ENCODE peak calls at places on chromosomes 5 and 9, in ten cellular contexts. W is lower leg skin, R is spleen, D is A549, Z is heart left ventricle, A is GM12878, I is body of pancreas, F is IMR-90, E is NB4, N is stomach. K is an unnamed sample.

GRCh38 chr5:124906339-124907097 is 160.1 kb upstream of the ZNF608 start:
- DNase-seq in W (peak), R (no peak), D (no peak), Z (peak), A (no peak), I (peak), F (peak), E (peak), N (peak), K (no peak)

GRCh38 chr5:160556886-160557285 is 135.2 kb downstream of the PTTG1 start:
- DNase-seq in W (no peak), R (no peak), D (no peak), Z (no peak), A (no peak), I (no peak), F (peak), E (no peak), N (no peak), K (no peak)

GRCh38 chr5:167770461-167770860 is 521.0 kb upstream of the WWC1 start:
- DNase-seq in W (no peak), R (no peak), D (no peak), Z (no peak), A (no peak), I (no peak), F (peak), E (no peak), N (no peak), K (no peak)

GRCh38 chr5:115944501-115944900 is 17.8 kb upstream of the LVRN start:
- DNase-seq in W (no peak), R (no peak), D (no peak), Z (no peak), A (no peak), I (no peak), F (no peak), E (no peak), N (no peak), K (no peak)

GRCh38 chr5:179827684-179828083 is 7.0 kb downstream of the SQSTM1 start:
- DNase-seq in W (peak), R (peak), D (peak), Z (no peak), A (no peak), I (peak), F (peak), E (peak), N (no peak), K (no peak)

GRCh38 chr9:109708507-109708945 is 71.5 kb upstream of the PALM2AKAP2 start:
- DNase-seq in W (no peak), R (no peak), D (no peak), Z (peak), A (no peak), I (no peak), F (peak), E (no peak), N (no peak), K (no peak)

GRCh38 chr9:115715656-115716055 is 437.9 kb upstream of the PAPPA start:
- DNase-seq in W (no peak), R (no peak), D (no peak), Z (no peak), A (no peak), I (no peak), F (no peak), E (no peak), N (no peak), K (no peak)

GRCh38 chr9:101114317-101114716 is 85.8 kb downstream of the PLPPR1 start:
- DNase-seq in W (no peak), R (no peak), D (no peak), Z (no peak), A (no peak), I (no peak), F (no peak), E (no peak), N (no peak), K (no peak)

GRCh38 chr5:107248065-107248695 is 422.6 kb downstream of the EFNA5 start:
- DNase-seq in W (peak), R (no peak), D (peak), Z (peak), A (peak), I (peak), F (peak), E (peak), N (peak), K (peak)

GRCh38 chr9:90099262-90099982 is 494.6 kb downstream of the GADD45G start:
- DNase-seq in W (no peak), R (no peak), D (no peak), Z (no peak), A (no peak), I (no peak), F (peak), E (peak), N (no peak), K (peak)

GRCh38 chr9:121839726-121840500 is 188.5 kb downstream of the DAB2IP start:
- DNase-seq in W (no peak), R (peak), D (no peak), Z (no peak), A (peak), I (no peak), F (no peak), E (no peak), N (no peak), K (no peak)

GRCh38 chr5:68266457-68266856 is 50.9 kb downstream of the PIK3R1 start:
- DNase-seq in W (no peak), R (no peak), D (no peak), Z (no peak), A (no peak), I (no peak), F (no peak), E (peak), N (no peak), K (no peak)

GRCh38 chr5:172064358-172064757 is 57.9 kb upstream of the FBXW11 start:
- DNase-seq in W (no peak), R (no peak), D (no peak), Z (no peak), A (no peak), I (no peak), F (no peak), E (no peak), N (no peak), K (no peak)

GRCh38 chr5:73284196-73284795 is 111.3 kb downstream of the TMEM174 start:
- DNase-seq in W (no peak), R (no peak), D (no peak), Z (no peak), A (no peak), I (no peak), F (no peak), E (no peak), N (no peak), K (no peak)

GRCh38 chr9:129938291-129938979 is 103.2 kb downstream of the USP20 start:
- DNase-seq in W (no peak), R (no peak), D (no peak), Z (no peak), A (no peak), I (no peak), F (peak), E (no peak), N (no peak), K (peak)

GRCh38 chr5:67998709-67999251 is 216.8 kb upstream of the PIK3R1 start:
- DNase-seq in W (peak), R (peak), D (no peak), Z (peak), A (no peak), I (peak), F (peak), E (no peak), N (no peak), K (no peak)

GRCh38 chr9:100573655-100574260 is 4.1 kb upstream of the CAVIN4 start:
- DNase-seq in W (no peak), R (no peak), D (no peak), Z (no peak), A (no peak), I (no peak), F (peak), E (no peak), N (no peak), K (no peak)

GRCh38 chr9:75148551-75148950 is 60.2 kb downstream of the OSTF1 start:
- DNase-seq in W (no peak), R (no peak), D (no peak), Z (no peak), A (no peak), I (no peak), F (peak), E (peak), N (no peak), K (no peak)

GRCh38 chr5:34496258-34496657 is 159.9 kb upstream of the RAI14 start:
- DNase-seq in W (no peak), R (no peak), D (no peak), Z (no peak), A (no peak), I (no peak), F (no peak), E (no peak), N (no peak), K (no peak)

GRCh38 chr9:76576344-76576743 is 117.4 kb downstream of the GCNT1 start:
- DNase-seq in W (peak), R (no peak), D (no peak), Z (peak), A (peak), I (no peak), F (peak), E (peak), N (no peak), K (peak)

GRCh38 chr5:43400082-43400481 is 12.1 kb downstream of the CCL28 start:
- DNase-seq in W (no peak), R (no peak), D (no peak), Z (no peak), A (no peak), I (no peak), F (peak), E (no peak), N (no peak), K (no peak)

GRCh38 chr9:120383611-120383998 is 196.4 kb downstream of the CDK5RAP2 start:
- DNase-seq in W (no peak), R (no peak), D (no peak), Z (no peak), A (no peak), I (no peak), F (no peak), E (no peak), N (no peak), K (no peak)

GRCh38 chr9:94922098-94922607 is 195.7 kb downstream of the AOPEP start:
- DNase-seq in W (peak), R (no peak), D (no peak), Z (no peak), A (no peak), I (peak), F (peak), E (peak), N (no peak), K (no peak)

GRCh38 chr5:1594336-1595106 is 70.8 kb upstream of the LPCAT1 start:
- DNase-seq in W (peak), R (peak), D (peak), Z (peak), A (peak), I (peak), F (no peak), E (no peak), N (peak), K (peak)

GRCh38 chr9:13491493-13492424 is 212.3 kb upstream of the MPDZ start:
- DNase-seq in W (no peak), R (no peak), D (no peak), Z (no peak), A (no peak), I (peak), F (no peak), E (no peak), N (no peak), K (no peak)

GRCh38 chr9:120563044-120563443 is 16.9 kb downstream of the CDK5RAP2 start:
- DNase-seq in W (no peak), R (no peak), D (no peak), Z (no peak), A (no peak), I (no peak), F (no peak), E (no peak), N (peak), K (peak)

GRCh38 chr5:91283899-91284298 is 99.2 kb downstream of the ARRDC3 start:
- DNase-seq in W (no peak), R (no peak), D (no peak), Z (no peak), A (no peak), I (no peak), F (peak), E (no peak), N (no peak), K (peak)

GRCh38 chr5:154470949-154471870 is 6.8 kb downstream of the HAND1 start:
- DNase-seq in W (no peak), R (no peak), D (no peak), Z (no peak), A (no peak), I (no peak), F (no peak), E (no peak), N (no peak), K (no peak)

GRCh38 chr5:126014691-126015090 is 408.5 kb upstream of the GRAMD2B start:
- DNase-seq in W (no peak), R (no peak), D (no peak), Z (no peak), A (no peak), I (no peak), F (no peak), E (no peak), N (no peak), K (no peak)

GRCh38 chr5:145818604-145819003 is 16.5 kb downstream of the PRELID2 start:
- DNase-seq in W (no peak), R (no peak), D (no peak), Z (no peak), A (no peak), I (no peak), F (no peak), E (no peak), N (no peak), K (no peak)

GRCh38 chr9:107973451-107973850 is 483.9 kb upstream of the KLF4 start:
- DNase-seq in W (no peak), R (no peak), D (no peak), Z (no peak), A (no peak), I (no peak), F (no peak), E (no peak), N (no peak), K (no peak)

GRCh38 chr5:154850255-154851062 is at the start of gene FAXDC2:
- DNase-seq in W (peak), R (no peak), D (no peak), Z (peak), A (no peak), I (peak), F (peak), E (no peak), N (peak), K (peak)

GRCh38 chr9:98750396-98751060 is 41.8 kb upstream of the GABBR2 start:
- DNase-seq in W (no peak), R (no peak), D (no peak), Z (no peak), A (no peak), I (no peak), F (no peak), E (peak), N (no peak), K (no peak)

GRCh38 chr9:131840220-131840619 is 100.3 kb upstream of the RAPGEF1 start:
- DNase-seq in W (no peak), R (no peak), D (no peak), Z (no peak), A (no peak), I (no peak), F (no peak), E (peak), N (no peak), K (no peak)

GRCh38 chr5:158484968-158485367 is 614.7 kb downstream of the EBF1 start:
- DNase-seq in W (no peak), R (no peak), D (no peak), Z (peak), A (no peak), I (peak), F (no peak), E (no peak), N (no peak), K (peak)

GRCh38 chr5:139131062-139131856 is 66.9 kb downstream of the SIL1 start:
- DNase-seq in W (no peak), R (no peak), D (no peak), Z (peak), A (no peak), I (peak), F (peak), E (no peak), N (peak), K (no peak)

GRCh38 chr9:90100014-90100413 is 495.2 kb downstream of the GADD45G start:
- DNase-seq in W (no peak), R (no peak), D (no peak), Z (no peak), A (no peak), I (no peak), F (no peak), E (no peak), N (no peak), K (no peak)

GRCh38 chr5:67619235-67619634 is 422.6 kb upstream of the CD180 start:
- DNase-seq in W (no peak), R (no peak), D (no peak), Z (no peak), A (no peak), I (no peak), F (no peak), E (no peak), N (no peak), K (peak)

GRCh38 chr5:174348582-174348981 is 303.1 kb downstream of the NSG2 start:
- DNase-seq in W (no peak), R (no peak), D (no peak), Z (peak), A (no peak), I (no peak), F (peak), E (no peak), N (no peak), K (no peak)

GRCh38 chr9:21993893-21994525 is at the start of gene CDKN2A:
- DNase-seq in W (no peak), R (peak), D (no peak), Z (peak), A (no peak), I (no peak), F (peak), E (no peak), N (peak), K (peak)

GRCh38 chr9:21995652-21996275 is 1.2 kb downstream of the CDKN2B-AS1 start:
- DNase-seq in W (peak), R (peak), D (no peak), Z (peak), A (no peak), I (no peak), F (peak), E (no peak), N (peak), K (peak)

GRCh38 chr9:21996438-21996837 is 1.8 kb downstream of the CDKN2B-AS1 start:
- DNase-seq in W (no peak), R (no peak), D (no peak), Z (no peak), A (no peak), I (no peak), F (no peak), E (no peak), N (no peak), K (peak)

GRCh38 chr9:21994526-21994995 is at the start of gene CDKN2B-AS1:
- DNase-seq in W (no peak), R (peak), D (no peak), Z (peak), A (no peak), I (no peak), F (peak), E (no peak), N (peak), K (peak)

DNA sequence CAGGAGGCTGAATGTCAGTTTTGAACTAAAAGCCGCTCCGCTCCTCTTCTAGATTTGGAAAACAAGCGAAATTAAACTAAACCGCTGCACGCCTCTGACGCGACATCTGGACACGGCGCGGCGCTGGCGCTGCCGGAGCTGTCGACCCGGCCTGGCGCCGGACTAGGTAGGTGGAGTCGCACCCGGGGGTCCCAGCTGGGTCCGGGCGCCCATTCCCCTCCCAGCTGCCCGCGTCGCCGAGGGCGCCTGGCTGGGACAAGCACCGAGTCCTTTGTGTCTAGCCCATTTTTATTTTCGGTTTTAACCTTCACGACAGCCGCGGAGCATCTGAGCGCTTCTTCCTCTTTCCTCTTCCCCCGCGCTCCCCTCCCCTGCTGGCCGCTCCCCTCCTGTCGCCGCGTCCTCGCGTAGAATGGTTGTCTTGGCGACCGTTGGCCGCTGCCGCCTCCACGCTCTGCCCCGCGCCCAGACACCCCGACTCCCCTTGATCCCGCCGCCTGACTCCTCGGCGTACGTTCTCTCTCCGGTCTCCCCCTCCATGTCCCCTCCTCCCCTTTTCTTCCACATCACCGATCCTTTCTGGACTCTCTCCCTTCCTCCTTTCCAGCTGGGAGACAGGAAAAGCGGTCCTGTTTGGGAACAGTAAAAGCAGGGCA is 533 bp downstream of the CDKN2B-AS1 start:
- DNase-seq in W (peak), R (peak), D (no peak), Z (peak), A (peak), I (peak), F (peak), E (no peak), N (peak), K (peak)
- TF ChIP-seq POLR2A in W (no peak), R (no peak), D (no peak), Z (no peak), A (peak), I (no peak), F (no peak), E (no peak), N (no peak), K (peak)

GRCh38 chr5:110738812-110739651 is at the start of gene SLC25A46:
- DNase-seq in W (peak), R (peak), D (peak), Z (peak), A (peak), I (peak), F (peak), E (peak), N (peak), K (peak)
- TF ChIP-seq POLR2A in W (no peak), R (peak), D (peak), Z (peak), A (peak), I (no peak), F (peak), E (peak), N (no peak), K (peak)

DNA sequence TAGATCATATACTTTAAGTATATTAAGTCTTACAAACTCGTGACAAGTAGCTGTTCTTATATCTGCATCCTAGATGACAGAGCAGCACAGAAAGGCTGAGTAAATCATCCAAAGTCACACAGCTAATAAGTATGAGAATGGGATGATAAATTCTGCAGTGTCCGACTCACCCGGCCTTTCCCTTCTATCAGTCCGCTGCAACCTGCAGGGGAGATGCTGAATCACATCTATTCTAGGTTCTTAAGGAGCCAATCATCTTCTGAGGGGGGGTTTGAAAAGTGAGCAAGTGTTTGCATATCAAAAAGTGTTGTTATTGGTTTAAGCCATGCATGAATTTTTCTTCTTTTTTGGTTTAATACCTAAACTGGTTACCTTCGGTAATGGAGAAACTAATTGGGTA is 38.9 kb downstream of the ADAMTS16 start:
- DNase-seq in W (no peak), R (no peak), D (peak), Z (no peak), A (no peak), I (no peak), F (no peak), E (no peak), N (no peak), K (no peak)
- TF ChIP-seq POLR2A in W (no peak), R (no peak), D (no peak), Z (no peak), A (no peak), I (no peak), F (no peak), E (no peak), N (no peak), K (no peak)

GRCh38 chr5:150700298-150700599 is 613 bp downstream of the RBM22 start:
- DNase-seq in W (no peak), R (no peak), D (no peak), Z (no peak), A (no peak), I (no peak), F (no peak), E (no peak), N (no peak), K (no peak)

GRCh38 chr5:150703767-150704166 is 2.9 kb upstream of the RBM22 start:
- DNase-seq in W (no peak), R (no peak), D (no peak), Z (no peak), A (no peak), I (no peak), F (peak), E (peak), N (no peak), K (no peak)

DNA sequence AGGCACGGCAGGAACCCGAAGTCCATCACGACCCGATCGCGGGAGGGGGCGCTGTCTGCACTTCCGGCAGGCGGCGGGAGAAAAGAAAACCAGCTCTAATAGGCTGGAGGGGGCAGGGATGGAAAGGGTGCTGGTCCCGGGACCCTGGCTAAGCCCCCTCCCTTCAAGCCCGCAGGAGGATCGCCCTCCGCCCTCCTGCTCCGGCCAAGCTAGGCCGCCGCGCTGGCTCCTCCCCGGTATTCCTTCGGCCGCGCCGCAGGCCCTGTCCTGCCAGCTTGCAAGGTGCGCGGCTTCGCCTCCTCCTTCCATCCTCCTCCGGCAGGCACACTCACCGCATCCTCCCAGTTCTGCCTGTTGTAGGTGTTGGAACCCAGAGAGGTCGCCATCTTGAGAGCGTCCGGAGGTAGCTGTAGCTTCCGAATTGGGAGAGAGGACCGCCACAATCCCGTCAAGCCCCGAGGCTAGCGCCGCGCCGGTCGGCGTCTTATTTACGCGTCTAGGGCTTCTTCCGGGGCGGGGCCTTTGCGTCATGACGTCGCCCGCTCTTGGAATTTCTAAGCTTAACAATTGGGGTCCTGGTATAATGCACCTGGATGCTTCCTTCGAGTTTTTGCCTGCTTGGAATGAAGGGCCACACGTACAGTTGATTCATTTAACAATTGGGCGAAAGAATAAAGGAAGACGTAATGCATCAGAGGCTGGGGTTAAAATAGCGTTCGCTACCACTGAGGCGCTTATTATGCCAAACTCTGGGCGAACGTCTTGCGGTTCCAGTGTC is at the start of gene RBM22:
- DNase-seq in W (peak), R (peak), D (peak), Z (peak), A (peak), I (peak), F (peak), E (peak), N (peak), K (peak)
- TF ChIP-seq POLR2A in W (no peak), R (peak), D (peak), Z (peak), A (peak), I (peak), F (peak), E (peak), N (peak), K (peak)